ENCODE peak calls at places on chromosomes 7 and 10, in five cellular contexts. L, O, D, Z and Y are unnamed samples.

GRCh38 chr10:118430190-118430589 is 88.1 kb upstream of the FAM204A start:
- DNase-seq in Z (no peak), L (no peak), D (no peak), O (no peak), Y (no peak)

GRCh38 chr10:35464805-35465456 is 128.6 kb downstream of the CCNY start:
- DNase-seq in O (no peak), L (no peak), D (no peak), Z (no peak), Y (no peak)

GRCh38 chr7:22939842-22940241 is 74.1 kb downstream of the HYCC1 start:
- DNase-seq in O (no peak), D (no peak), Z (no peak), L (no peak), Y (no peak)

GRCh38 chr10:124263726-124264125 is 155.0 kb downstream of the OAT start:
- DNase-seq in Z (no peak), D (no peak), O (no peak), L (no peak), Y (no peak)

GRCh38 chr7:127320974-127321373 is 68.2 kb upstream of the GRM8 start:
- DNase-seq in Z (no peak), D (no peak), O (no peak), L (no peak), Y (no peak)

GRCh38 chr10:127150136-127150535 is 46.3 kb downstream of the INSYN2A start:
- DNase-seq in L (no peak), O (no peak), Z (no peak), D (no peak), Y (no peak)

GRCh38 chr10:89079991-89080390 is 89.4 kb downstream of the FAS start:
- DNase-seq in D (no peak), Z (no peak), L (no peak), O (no peak), Y (no peak)

GRCh38 chr10:17074548-17074860 is 55.1 kb downstream of the CUBN start:
- DNase-seq in Z (no peak), D (no peak), L (no peak), O (no peak), Y (no peak)

GRCh38 chr7:155363852-155364600 is 66.3 kb downstream of the INSIG1 start:
- DNase-seq in D (no peak), O (no peak), L (no peak), Z (no peak), Y (no peak)

GRCh38 chr10:3095373-3096139 is 28.2 kb downstream of the PFKP start:
- DNase-seq in Z (peak), O (no peak), L (no peak), D (peak), Y (peak)

GRCh38 chr10:111204880-111205279 is 128.1 kb downstream of the ADRA2A start:
- DNase-seq in Z (no peak), L (no peak), D (no peak), O (no peak), Y (no peak)

GRCh38 chr10:5588603-5589002 is 63.8 kb downstream of the CALML3 start:
- DNase-seq in L (no peak), Z (no peak), D (no peak), O (no peak), Y (no peak)

GRCh38 chr10:59098811-59099452 is 77.5 kb upstream of the PHYHIPL start:
- DNase-seq in L (no peak), Z (no peak), O (no peak), D (no peak), Y (no peak)

GRCh38 chr10:47176206-47176902 is 123.6 kb upstream of the GDF10 start:
- DNase-seq in L (no peak), Z (no peak), D (no peak), O (no peak), Y (no peak)

GRCh38 chr7:44217852-44218402 is 17.1 kb downstream of the YKT6 start:
- DNase-seq in L (no peak), D (no peak), O (no peak), Z (no peak), Y (no peak)

GRCh38 chr10:22335204-22335956 is 9.9 kb upstream of the SPAG6 start:
- DNase-seq in O (no peak), Z (no peak), D (no peak), L (peak), Y (no peak)

GRCh38 chr10:91772461-91772860 is 25.8 kb upstream of the TNKS2 start:
- DNase-seq in D (no peak), Z (no peak), L (no peak), O (no peak), Y (no peak)

GRCh38 chr10:63515002-63515763 is 6.0 kb upstream of the REEP3 start:
- DNase-seq in L (no peak), Z (no peak), O (peak), D (no peak), Y (no peak)

GRCh38 chr7:157657741-157658740 is 321.2 kb downstream of the DNAJB6 start:
- DNase-seq in L (no peak), O (no peak), D (no peak), Z (no peak), Y (no peak)

GRCh38 chr10:42871823-42872222 is 89.2 kb downstream of the BMS1 start:
- DNase-seq in O (no peak), D (no peak), L (no peak), Z (no peak), Y (no peak)

GRCh38 chr10:17200885-17201164 is 647 bp downstream of the TRDMT1 start:
- DNase-seq in O (no peak), L (no peak), Z (no peak), D (no peak), Y (peak)

GRCh38 chr7:34277801-34278195 is 372.5 kb downstream of the BMPER start:
- DNase-seq in O (no peak), Z (no peak), D (no peak), L (no peak), Y (no peak)

GRCh38 chr10:122098924-122099323 is 110.0 kb downstream of the TACC2 start:
- DNase-seq in L (no peak), O (no peak), Z (no peak), D (no peak), Y (no peak)

GRCh38 chr10:124329941-124330340 is 88.8 kb downstream of the OAT start:
- DNase-seq in Z (no peak), D (no peak), L (peak), O (no peak), Y (no peak)

GRCh38 chr10:34423607-34424325 is 391.3 kb downstream of the PARD3 start:
- DNase-seq in D (no peak), Z (no peak), O (no peak), L (no peak), Y (no peak)

GRCh38 chr7:22726849-22727792 is at the start of gene IL6:
- DNase-seq in L (peak), O (peak), D (peak), Z (no peak), Y (peak)

GRCh38 chr10:11328264-11329054 is 283.0 kb downstream of the USP6NL start:
- DNase-seq in D (no peak), O (no peak), Z (no peak), L (peak), Y (no peak)

GRCh38 chr7:90430614-90431445 is 27.6 kb downstream of the CLDN12 start:
- DNase-seq in D (no peak), L (no peak), Z (no peak), O (no peak), Y (no peak)

GRCh38 chr10:31134303-31134928 is 102.8 kb upstream of the ZNF438 start:
- DNase-seq in D (peak), L (no peak), Z (peak), O (no peak), Y (no peak)

GRCh38 chr7:44698046-44698580 is 50.5 kb upstream of the ZMIZ2 start:
- DNase-seq in O (no peak), Z (no peak), D (no peak), L (no peak), Y (peak)

GRCh38 chr7:131293018-131293417 is 34.7 kb upstream of the MKLN1 start:
- DNase-seq in D (no peak), O (no peak), Z (no peak), L (no peak), Y (no peak)

GRCh38 chr7:7099584-7100014 is 82.7 kb upstream of the C1GALT1 start:
- DNase-seq in L (peak), Z (no peak), O (peak), D (peak), Y (peak)

GRCh38 chr10:112159469-112159868 is 24.1 kb downstream of the GPAM start:
- DNase-seq in L (no peak), O (no peak), D (no peak), Z (no peak), Y (no peak)

GRCh38 chr7:54897891-54898290 is 120.9 kb upstream of the EGFR start:
- DNase-seq in D (no peak), Z (no peak), O (no peak), L (no peak), Y (no peak)

GRCh38 chr7:118304100-118304499 is 79.6 kb downstream of the ANKRD7 start:
- DNase-seq in D (no peak), Z (no peak), L (no peak), O (no peak), Y (no peak)

GRCh38 chr7:4690953-4691856 is 9.1 kb downstream of the FOXK1 start:
- DNase-seq in L (no peak), D (no peak), O (no peak), Z (no peak), Y (no peak)
- TF ChIP-seq SUZ12 in L (no peak), D (no peak), O (no peak), Z (no peak), Y (no peak)

GRCh38 chr7:2610466-2610865 is 21.3 kb upstream of the TTYH3 start:
- DNase-seq in D (no peak), O (no peak), L (no peak), Z (no peak), Y (no peak)
- TF ChIP-seq SUZ12 in D (no peak), O (no peak), L (no peak), Z (no peak), Y (no peak)

DNA sequence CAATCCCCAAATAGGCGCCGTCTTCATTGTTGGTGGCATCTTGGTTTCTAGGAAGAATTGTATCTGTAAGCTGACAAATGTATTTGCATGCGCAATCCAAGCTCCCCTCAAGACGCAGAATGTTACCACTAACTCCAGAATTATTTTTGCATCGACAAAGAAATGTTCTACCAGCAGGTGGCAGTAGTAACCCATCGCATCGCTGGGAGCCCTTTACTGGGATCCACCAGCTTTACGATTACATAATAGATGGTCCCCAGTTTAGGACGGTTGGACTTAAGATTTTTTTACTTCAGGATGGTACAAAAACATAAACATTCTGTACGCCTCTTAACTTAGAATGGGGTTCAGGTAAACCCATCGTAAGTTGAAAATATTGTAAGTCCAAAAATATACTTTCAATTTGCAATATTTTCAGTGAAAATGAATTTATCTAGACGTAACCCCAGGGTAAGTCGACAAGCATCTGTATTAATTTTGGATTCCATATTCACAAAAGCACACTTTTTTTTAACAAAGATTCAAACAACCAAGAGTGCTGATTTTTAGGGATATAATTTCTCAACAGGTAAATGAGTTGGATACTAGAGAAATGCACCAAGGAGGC is 114.0 kb upstream of the COBL start:
- DNase-seq in O (peak), L (peak), Z (peak), D (peak), Y (peak)
- TF ChIP-seq SUZ12 in O (no peak), L (no peak), Z (no peak), D (no peak), Y (no peak)

GRCh38 chr10:79446451-79447020 is 1.1 kb upstream of the ZCCHC24 start:
- DNase-seq in L (peak), O (no peak), Z (no peak), D (no peak), Y (peak)
- TF ChIP-seq SUZ12 in L (no peak), O (no peak), Z (no peak), D (no peak), Y (no peak)

DNA sequence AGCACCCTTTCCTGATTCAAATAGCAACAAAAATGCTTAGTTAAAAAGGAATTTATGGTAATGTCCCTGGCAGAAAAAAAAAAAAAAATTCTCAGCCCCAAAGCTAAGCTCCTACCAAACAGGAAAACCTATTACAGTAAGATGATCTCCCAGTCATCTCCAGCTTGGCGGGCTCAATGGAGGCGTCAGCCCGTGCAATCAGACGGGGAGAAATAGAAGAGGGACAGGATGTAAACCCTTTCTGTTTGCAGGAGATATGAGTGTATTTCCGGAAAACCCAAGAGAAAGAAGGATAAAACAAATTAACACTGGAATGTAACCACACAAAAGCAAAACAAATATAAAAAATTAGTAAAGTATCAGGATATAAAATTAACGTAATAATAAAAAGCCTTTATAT is 242.8 kb downstream of the TCERG1L start:
- DNase-seq in Z (no peak), L (no peak), O (no peak), D (no peak), Y (no peak)
- TF ChIP-seq SUZ12 in Z (no peak), L (no peak), O (no peak), D (no peak), Y (no peak)

DNA sequence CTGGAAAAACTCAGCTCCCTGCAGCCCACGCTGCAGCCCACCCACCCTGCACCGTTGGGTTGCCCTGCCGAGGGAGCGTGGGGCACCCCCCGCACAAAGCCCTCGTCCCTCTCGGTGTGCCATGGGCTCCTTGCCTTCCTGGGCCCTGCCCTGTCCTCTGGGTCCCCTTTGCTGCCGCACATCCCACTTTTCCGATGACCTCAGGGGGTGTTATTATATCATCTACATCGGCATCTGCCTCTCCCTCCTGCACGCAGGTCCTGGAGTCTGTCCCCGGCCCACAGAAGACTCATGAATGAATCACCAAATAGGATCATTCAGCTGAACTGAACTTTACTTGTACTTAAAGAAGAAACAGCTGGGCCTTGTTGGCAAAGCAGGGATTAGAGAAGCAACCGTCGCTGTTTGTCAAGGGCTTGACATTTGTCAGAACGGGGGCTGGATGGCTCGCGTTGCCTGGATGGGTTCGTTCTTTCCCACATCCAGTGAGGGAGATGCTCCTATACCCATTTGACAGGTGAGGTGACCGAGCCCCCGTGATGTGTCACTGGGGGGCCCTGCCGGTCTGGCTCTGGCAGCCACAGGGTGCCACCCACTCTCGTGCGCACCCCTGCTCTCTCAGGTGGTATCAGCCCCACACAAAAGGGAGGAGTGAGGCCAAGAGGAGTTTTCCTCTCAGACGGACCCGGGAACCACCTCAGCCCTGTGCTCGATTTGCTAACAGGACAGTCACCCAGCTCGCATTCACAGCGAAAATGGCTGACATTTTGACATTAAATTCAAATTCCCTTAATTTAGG is 58.6 kb upstream of the EBF3 start:
- DNase-seq in D (no peak), O (no peak), Z (no peak), L (no peak), Y (no peak)
- TF ChIP-seq SUZ12 in D (no peak), O (no peak), Z (no peak), L (no peak), Y (no peak)